ENCODE peak calls at places on chromosomes 11 and 22, in four cellular contexts. K is NT2/D1; O is activated naive CD4-positive, alpha-beta T cell treated with Interleukin-2 at 50 U/mL for 16 hours; J is astrocyte of the cerebellum. S is an unnamed sample.

GRCh38 chr11:130653838-130654601 is 205.6 kb downstream of the ADAMTS15 start:
- DNase-seq in K (no peak), O (no peak), J (peak; percentile 37), S (no peak)

GRCh38 chr22:39556970-39557811 is 13.4 kb upstream of the CACNA1I start:
- DNase-seq in K (no peak), O (peak; percentile 50), J (no peak), S (peak; percentile 78)

GRCh38 chr11:128948583-128948982 is 5.9 kb upstream of the TP53AIP1 start:
- DNase-seq in K (no peak), O (no peak), J (no peak), S (no peak)

GRCh38 chr22:21942407-21942895 is 10.2 kb downstream of the PPM1F start:
- DNase-seq in K (no peak), O (peak; percentile 17), J (peak; percentile 74), S (peak; percentile 66)

GRCh38 chr22:19478086-19478392 is 954 bp downstream of the UFD1 start:
- DNase-seq in K (no peak), O (no peak), J (no peak), S (no peak)

GRCh38 chr11:86182976-86183584 is 61.5 kb upstream of the EED start:
- DNase-seq in K (no peak), O (peak; percentile 74), J (no peak), S (peak; percentile 86)

GRCh38 chr11:77201370-77201769 is 73.3 kb downstream of the MYO7A start:
- DNase-seq in K (no peak), O (no peak), J (no peak), S (peak; percentile 39)

GRCh38 chr11:76459299-76459698 is 14.5 kb downstream of the EMSY start:
- DNase-seq in K (no peak), O (no peak), J (no peak), S (no peak)

GRCh38 chr11:33542921-33543320 is 157.7 kb downstream of the C11orf91 start:
- DNase-seq in K (peak; percentile 25), O (peak; percentile 29), J (no peak), S (peak; percentile 67)

GRCh38 chr11:115191761-115192160 is 312.5 kb downstream of the CADM1 start:
- DNase-seq in K (no peak), O (no peak), J (no peak), S (no peak)

GRCh38 chr22:44185237-44186120 is 4.8 kb downstream of the PARVG start:
- DNase-seq in K (no peak), O (no peak), J (no peak), S (no peak)

GRCh38 chr22:31977939-31978338 is 33.6 kb downstream of the YWHAH start:
- DNase-seq in K (no peak), O (no peak), J (no peak), S (no peak)

GRCh38 chr11:20355221-20356219 is 8.0 kb upstream of the HTATIP2 start:
- DNase-seq in K (no peak), O (peak; percentile 35), J (peak; percentile 27), S (peak; percentile 74)

GRCh38 chr11:16356057-16356750 is at the start of gene SOX6:
- DNase-seq in K (no peak), O (no peak), J (peak; percentile 66), S (no peak)